ENCODE peak calls at places on chromosomes 4 and X, in four cellular contexts. One of them, this sample, is unnamed.
A peak's percentile ranks its signal among the peaks of the same experiment; 100 is the strongest.

GRCh38 chr4:8276358-8277240 is 7.0 kb downstream of the HTRA3 start:
- DNase-seq in K562: no peak
- DNase-seq in GM12878: no peak
- DNase-seq in HepG2: no peak
- DNase-seq in this sample: no peak

GRCh38 chrX:53048169-53049126 is at the start of gene GPR173:
- DNase-seq in K562: no peak
- DNase-seq in GM12878: no peak
- DNase-seq in HepG2: no peak
- DNase-seq in this sample: no peak

GRCh38 chr4:185269286-185269685 is 59.9 kb downstream of the SNX25 start:
- DNase-seq in K562: no peak
- DNase-seq in GM12878: no peak
- DNase-seq in HepG2: peak; percentile 21
- DNase-seq in this sample: no peak

GRCh38 chr4:183532823-183533222 is 28.0 kb downstream of the ING2 start:
- DNase-seq in K562: no peak
- DNase-seq in GM12878: no peak
- DNase-seq in HepG2: no peak
- DNase-seq in this sample: no peak

GRCh38 chr4:16745009-16745408 is 153.4 kb downstream of the LDB2 start:
- DNase-seq in K562: no peak
- DNase-seq in GM12878: no peak
- DNase-seq in HepG2: no peak
- DNase-seq in this sample: no peak

GRCh38 chrX:97597954-97598353 is 714.2 kb downstream of the RPA4 start:
- DNase-seq in K562: no peak
- DNase-seq in GM12878: no peak
- DNase-seq in HepG2: no peak
- DNase-seq in this sample: no peak

GRCh38 chrX:20374866-20375530 is 108.3 kb upstream of the RPS6KA3 start:
- DNase-seq in K562: no peak
- DNase-seq in GM12878: no peak
- DNase-seq in HepG2: peak; percentile 59
- DNase-seq in this sample: no peak

GRCh38 chr4:99033956-99034355 is 38.4 kb downstream of the METAP1 start:
- DNase-seq in K562: no peak
- DNase-seq in GM12878: no peak
- DNase-seq in HepG2: no peak
- DNase-seq in this sample: no peak

GRCh38 chr4:185730849-185731608 is 81.0 kb downstream of the SORBS2 start:
- DNase-seq in K562: no peak
- DNase-seq in GM12878: no peak
- DNase-seq in HepG2: no peak
- DNase-seq in this sample: no peak

GRCh38 chr4:7365472-7366179 is 69.1 kb downstream of the PSAPL1 start:
- DNase-seq in K562: no peak
- DNase-seq in GM12878: no peak
- DNase-seq in HepG2: no peak
- DNase-seq in this sample: no peak

GRCh38 chrX:107450823-107451509 is 1.5 kb downstream of the FRMPD3 start:
- DNase-seq in K562: peak; percentile 37
- DNase-seq in GM12878: no peak
- DNase-seq in HepG2: no peak
- DNase-seq in this sample: no peak

GRCh38 chrX:38577738-38578137 is 16.4 kb downstream of the TSPAN7 start:
- DNase-seq in K562: no peak
- DNase-seq in GM12878: no peak
- DNase-seq in HepG2: no peak
- DNase-seq in this sample: no peak

GRCh38 chr4:174490356-174490969 is 31.8 kb downstream of the HPGD start:
- DNase-seq in K562: no peak
- DNase-seq in GM12878: no peak
- DNase-seq in HepG2: no peak
- DNase-seq in this sample: no peak

GRCh38 chrX:103818844-103819243 is 13.2 kb downstream of the RAB9B start:
- DNase-seq in K562: no peak
- DNase-seq in GM12878: no peak
- DNase-seq in HepG2: no peak
- DNase-seq in this sample: no peak

GRCh38 chr4:4496604-4497372 is 45.1 kb downstream of the STX18 start:
- DNase-seq in K562: no peak
- DNase-seq in GM12878: no peak
- DNase-seq in HepG2: no peak
- DNase-seq in this sample: no peak

GRCh38 chr4:185238261-185238681 is 28.9 kb downstream of the SNX25 start:
- DNase-seq in K562: no peak
- DNase-seq in GM12878: no peak
- DNase-seq in HepG2: no peak
- DNase-seq in this sample: no peak

GRCh38 chrX:123976671-123977316 is 15.3 kb downstream of the STAG2 start:
- DNase-seq in K562: no peak
- DNase-seq in GM12878: no peak
- DNase-seq in HepG2: peak; percentile 31
- DNase-seq in this sample: no peak

GRCh38 chr4:24978291-24979072 is 52.3 kb downstream of the LGI2 start:
- DNase-seq in K562: no peak
- DNase-seq in GM12878: no peak
- DNase-seq in HepG2: no peak
- DNase-seq in this sample: no peak

GRCh38 chr4:79848329-79848728 is 224.7 kb downstream of the ANTXR2 start:
- DNase-seq in K562: no peak
- DNase-seq in GM12878: no peak
- DNase-seq in HepG2: no peak
- DNase-seq in this sample: no peak

GRCh38 chrX:12779534-12779933 is 11.7 kb upstream of the PRPS2 start:
- DNase-seq in K562: no peak
- DNase-seq in GM12878: no peak
- DNase-seq in HepG2: peak; percentile 37
- DNase-seq in this sample: no peak

DNA sequence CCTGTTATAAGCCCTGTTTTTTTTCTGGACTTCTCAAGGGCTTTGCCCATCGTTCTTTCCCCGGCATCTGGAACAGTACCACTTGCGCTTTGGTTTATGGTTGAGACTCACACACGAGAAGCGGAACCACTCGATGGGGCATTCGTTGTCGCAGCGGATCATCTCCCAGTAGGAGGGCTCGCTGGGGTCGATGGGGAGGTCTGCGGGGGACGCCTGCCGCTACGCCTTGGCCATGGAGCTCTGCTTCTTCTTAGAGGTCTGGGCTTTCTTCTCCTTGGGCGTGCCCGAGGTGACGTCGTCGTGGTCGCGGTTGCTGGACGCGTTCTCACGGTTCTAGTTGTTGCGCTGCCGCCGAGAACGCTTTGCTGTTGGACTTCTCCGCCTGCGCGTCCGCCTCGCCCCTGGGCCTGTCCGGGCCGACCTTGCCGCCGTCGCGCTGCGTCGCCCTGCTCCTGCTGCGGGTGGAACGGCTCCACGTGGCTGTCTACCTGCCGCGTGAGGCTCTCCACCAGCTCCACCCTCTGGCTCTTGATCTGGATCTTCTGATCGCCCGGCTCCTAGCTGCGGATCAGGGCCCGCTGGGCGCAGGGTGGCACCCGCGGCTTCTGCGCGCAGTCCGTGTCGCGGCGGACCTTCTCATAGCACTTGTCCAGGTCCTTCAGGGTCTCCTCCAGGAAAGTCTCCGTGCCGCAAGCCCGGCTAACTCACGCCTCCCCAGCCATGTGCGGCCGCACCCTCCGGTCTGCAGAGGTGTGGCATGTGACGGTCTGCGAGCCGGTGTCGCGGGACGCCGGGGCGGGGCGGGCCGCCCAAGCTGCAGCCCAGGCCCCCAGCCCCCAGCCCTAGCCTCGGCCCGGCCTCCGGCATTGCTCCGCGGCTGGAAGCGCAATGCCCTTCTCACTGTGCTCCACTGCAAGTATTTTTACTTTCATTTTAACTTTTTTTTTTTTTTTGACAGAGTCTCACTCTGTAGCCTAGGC is 40.5 kb upstream of the OGT start:
- DNase-seq in K562: no peak
- DNase-seq in GM12878: no peak
- DNase-seq in HepG2: no peak
- DNase-seq in this sample: no peak
- H3K4me3 ChIP-seq in K562: no peak overlapping the region
- H3K4me3 ChIP-seq in GM12878: peak overlapping the region; percentile 60
- H3K4me3 ChIP-seq in HepG2: no peak overlapping the region
- H3K4me3 ChIP-seq in this sample: no peak overlapping the region

GRCh38 chrX:56268888-56269287 is 36.7 kb downstream of the KLF8 start:
- DNase-seq in K562: no peak
- DNase-seq in GM12878: no peak
- DNase-seq in HepG2: no peak
- DNase-seq in this sample: no peak
- TF ChIP-seq ZNF274 in K562: no peak
- TF ChIP-seq ZNF274 in GM12878: no peak
- TF ChIP-seq ZNF274 in HepG2: no peak
- TF ChIP-seq ZNF274 in this sample: no peak

GRCh38 chr4:108204518-108204917 is 35.8 kb upstream of the LEF1 start:
- DNase-seq in K562: no peak
- DNase-seq in GM12878: no peak
- DNase-seq in HepG2: no peak
- DNase-seq in this sample: no peak
- TF ChIP-seq ZBTB33 in K562: no peak
- TF ChIP-seq ZBTB33 in GM12878: no peak
- TF ChIP-seq ZBTB33 in HepG2: no peak
- TF ChIP-seq ZBTB33 in this sample: no peak

DNA sequence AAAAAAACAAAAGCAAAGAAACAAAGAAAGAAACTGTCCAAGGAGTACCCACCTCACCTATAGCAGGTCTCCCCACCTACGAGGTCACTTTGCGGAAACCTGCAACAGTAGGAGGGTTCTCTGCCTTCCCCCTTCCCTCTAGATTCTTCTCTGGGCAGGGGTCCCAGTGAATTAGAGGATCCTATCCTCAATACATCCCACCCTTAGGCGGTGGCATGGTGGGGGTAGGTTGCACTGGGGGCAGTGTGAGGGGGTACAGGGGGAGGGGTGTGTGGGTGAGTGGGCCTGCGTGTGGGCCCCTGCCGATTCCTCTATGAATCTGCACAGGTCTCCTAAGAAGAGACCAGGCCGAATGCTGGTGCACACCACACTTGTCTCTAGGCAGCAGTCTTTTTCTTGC is 65.4 kb downstream of the NBDY start:
- DNase-seq in K562: no peak
- DNase-seq in GM12878: no peak
- DNase-seq in HepG2: no peak
- DNase-seq in this sample: no peak
- H3K4me3 ChIP-seq in K562: no peak overlapping the region
- H3K4me3 ChIP-seq in GM12878: no peak overlapping the region
- H3K4me3 ChIP-seq in HepG2: no peak overlapping the region
- H3K4me3 ChIP-seq in this sample: no peak overlapping the region

DNA sequence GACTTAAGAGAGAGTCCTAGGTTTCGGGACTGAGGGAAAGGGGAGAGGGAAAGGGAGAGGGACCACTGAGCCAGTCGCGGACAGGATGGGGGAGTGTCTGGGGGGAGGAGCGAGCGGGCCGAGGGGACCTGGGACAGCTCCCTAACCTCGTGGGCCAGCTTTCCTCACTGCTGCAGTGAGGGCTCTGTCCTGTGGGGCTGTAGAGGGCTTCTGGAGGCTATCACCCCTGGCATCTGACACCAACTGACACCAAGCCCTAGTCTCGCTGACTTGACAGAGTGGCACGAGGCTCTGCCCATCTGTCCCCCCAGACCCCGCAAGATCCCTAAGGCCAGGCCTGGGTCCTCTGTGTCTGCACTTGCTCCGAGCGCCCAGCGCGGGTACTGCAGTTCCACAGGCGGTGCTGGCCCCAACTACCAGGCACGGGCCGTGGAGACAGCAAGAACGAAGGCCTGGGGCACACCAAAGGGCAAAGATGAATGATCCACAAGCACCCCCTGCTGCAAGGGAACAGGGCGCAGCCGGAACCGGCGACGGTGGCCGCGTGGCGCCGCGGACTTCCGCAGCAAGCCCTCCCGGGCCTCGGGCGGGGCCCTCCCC is 465 bp downstream of the HAUS7 start:
- DNase-seq in K562: peak; percentile 65
- DNase-seq in GM12878: no peak
- DNase-seq in HepG2: no peak
- DNase-seq in this sample: no peak
- TF ChIP-seq ZNF274 in K562: no peak
- TF ChIP-seq ZNF274 in GM12878: no peak
- TF ChIP-seq ZNF274 in HepG2: no peak
- TF ChIP-seq ZNF274 in this sample: no peak

GRCh38 chr4:13592220-13592619 is 35.3 kb downstream of the BOD1L1 start:
- DNase-seq in K562: no peak
- DNase-seq in GM12878: no peak
- DNase-seq in HepG2: peak; percentile 56
- DNase-seq in this sample: no peak

GRCh38 chr4:13590766-13591165 is 36.8 kb downstream of the BOD1L1 start:
- DNase-seq in K562: no peak
- DNase-seq in GM12878: no peak
- DNase-seq in HepG2: no peak
- DNase-seq in this sample: no peak

GRCh38 chr4:13584481-13584880 is 40.2 kb upstream of the NKX3-2 start:
- DNase-seq in K562: no peak
- DNase-seq in GM12878: no peak
- DNase-seq in HepG2: no peak
- DNase-seq in this sample: no peak

DNA sequence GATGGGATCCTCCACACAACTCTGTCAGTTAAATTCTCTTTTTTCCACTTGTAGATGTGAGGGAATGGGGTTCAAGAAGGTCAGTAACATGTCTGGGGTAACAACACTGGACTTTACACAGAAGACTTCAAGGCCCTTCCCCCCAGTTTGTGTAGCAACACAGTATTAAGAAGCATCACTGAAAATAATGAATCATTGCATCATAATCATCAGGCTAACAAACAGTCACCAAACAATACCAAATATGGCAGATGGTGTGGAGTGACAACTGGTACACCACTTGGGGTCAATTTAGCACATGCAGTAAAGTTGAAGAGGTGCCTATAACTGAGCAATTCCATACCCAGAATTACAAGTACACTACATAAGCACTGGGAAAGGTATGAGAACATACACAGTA is 38.6 kb downstream of the BOD1L1 start:
- DNase-seq in K562: no peak
- DNase-seq in GM12878: no peak
- DNase-seq in HepG2: no peak
- DNase-seq in this sample: no peak
- TF ChIP-seq ZBTB33 in K562: no peak
- TF ChIP-seq ZBTB33 in GM12878: no peak
- TF ChIP-seq ZBTB33 in HepG2: no peak
- TF ChIP-seq ZBTB33 in this sample: no peak

GRCh38 chrX:76148011-76148665 is 24.7 kb upstream of the PBDC1 start:
- DNase-seq in K562: no peak
- DNase-seq in GM12878: peak; percentile 20
- DNase-seq in HepG2: peak; percentile 1
- DNase-seq in this sample: no peak

GRCh38 chrX:76153221-76153620 is 19.6 kb upstream of the PBDC1 start:
- DNase-seq in K562: no peak
- DNase-seq in GM12878: no peak
- DNase-seq in HepG2: no peak
- DNase-seq in this sample: no peak

DNA sequence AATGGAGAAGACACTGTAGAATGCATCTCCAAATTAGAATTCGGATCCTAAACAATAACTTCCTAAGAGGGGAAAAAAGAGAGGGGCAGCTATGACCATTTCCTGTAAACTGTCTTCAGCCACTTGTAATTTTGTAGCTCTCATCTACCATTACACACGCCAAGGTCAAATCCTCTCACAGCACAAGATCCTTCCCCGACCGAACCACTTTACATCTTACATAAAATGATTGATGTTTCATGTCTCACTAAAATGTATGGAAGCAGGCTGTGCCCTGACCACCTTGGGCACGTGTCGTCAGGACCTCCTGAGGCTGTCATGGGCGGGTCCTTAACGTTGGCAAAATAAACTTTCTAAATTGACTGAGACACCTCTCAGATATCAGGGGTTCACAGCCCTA is 24.1 kb upstream of the PBDC1 start:
- DNase-seq in K562: no peak
- DNase-seq in GM12878: peak; percentile 45
- DNase-seq in HepG2: peak; percentile 17
- DNase-seq in this sample: no peak
- H3K4me3 ChIP-seq in K562: no peak overlapping the region
- H3K4me3 ChIP-seq in GM12878: peak overlapping the region; percentile 31
- H3K4me3 ChIP-seq in HepG2: peak overlapping the region; percentile 49
- H3K4me3 ChIP-seq in this sample: peak overlapping the region; percentile 2

This sample was measured in HCT116.